ENCODE peak calls at places on chromosomes 2 and 18, in nine cellular contexts. O is CD8-positive, alpha-beta T cell; C is fibroblast of mammary gland; M is BJ; X is astrocyte of the cerebellum; N is fibroblast of lung; K is AG04450; I is fibroblast of the aortic adventitia; T is astrocyte of the spinal cord. F is an unnamed sample.

GRCh38 chr18:62938451-62938850 is 223.1 kb downstream of the PHLPP1 start:
- DNase-seq in T (no peak), I (no peak), K (no peak), X (no peak), C (no peak), O (no peak), N (no peak), M (no peak), F (no peak)

GRCh38 chr2:157173740-157174184 is 83.7 kb upstream of the GALNT5 start:
- DNase-seq in T (peak; percentile 98), O (no peak), K (peak; percentile 98), X (peak; percentile 99), N (peak; percentile 100), M (peak; percentile 97), I (peak; percentile 100), C (peak; percentile 100), F (peak; percentile 99)

GRCh38 chr2:34899079-34899478 is 1300.0 kb upstream of the FAM98A start:
- DNase-seq in K (no peak), I (no peak), O (no peak), N (no peak), M (no peak), T (no peak), C (no peak), X (no peak), F (no peak)

GRCh38 chr2:11157731-11158130 is 2.5 kb downstream of the SLC66A3 start:
- DNase-seq in I (no peak), C (no peak), T (no peak), M (no peak), K (no peak), O (no peak), X (no peak), N (no peak), F (no peak)

GRCh38 chr18:2571200-2572143 is at the start of the genes METTL4 and NDC80:
- DNase-seq in T (peak; percentile 94), N (peak; percentile 87), X (peak; percentile 66), K (peak; percentile 71), C (peak; percentile 85), O (peak; percentile 73), I (peak; percentile 90), M (peak; percentile 50), F (peak; percentile 36)

GRCh38 chr18:1017679-1018078 is 113.0 kb downstream of the ADCYAP1 start:
- DNase-seq in K (no peak), O (no peak), C (no peak), I (no peak), M (no peak), N (no peak), X (no peak), T (no peak), F (no peak)

GRCh38 chr2:69601179-69601612 is 42.3 kb downstream of the AAK1 start:
- DNase-seq in O (no peak), M (peak; percentile 44), X (no peak), C (peak; percentile 79), T (peak; percentile 71), K (peak; percentile 74), I (peak; percentile 96), N (peak; percentile 96), F (peak; percentile 69)

GRCh38 chr18:47345996-47346395 is 94.5 kb upstream of the SKOR2 start:
- DNase-seq in T (no peak), I (no peak), C (no peak), K (no peak), N (no peak), M (no peak), X (no peak), O (no peak), F (no peak)

GRCh38 chr2:203648273-203648672 is 58.2 kb upstream of the CD28 start:
- DNase-seq in T (no peak), M (no peak), N (no peak), I (peak; percentile 62), K (no peak), O (no peak), X (no peak), C (no peak), F (no peak)

GRCh38 chr2:102910724-102911123 is 148.9 kb downstream of the TMEM182 start:
- DNase-seq in M (no peak), N (no peak), X (no peak), I (no peak), K (no peak), C (no peak), O (no peak), T (no peak), F (no peak)

GRCh38 chr2:54336136-54336976 is 80.3 kb upstream of the TSPYL6 start:
- DNase-seq in I (peak; percentile 87), T (peak; percentile 26), X (no peak), O (no peak), N (peak; percentile 89), K (peak; percentile 66), C (peak; percentile 76), M (peak; percentile 96), F (peak; percentile 85)

GRCh38 chr2:16665746-16666452 is at the start of gene CYRIA:
- DNase-seq in O (peak; percentile 33), C (no peak), T (peak; percentile 35), X (no peak), M (no peak), N (peak; percentile 36), I (no peak), K (no peak), F (no peak)

GRCh38 chr18:79962835-79963657 is 1.4 kb upstream of the HSBP1L1 start:
- DNase-seq in M (no peak), K (no peak), O (no peak), C (no peak), X (no peak), I (no peak), N (peak; percentile 23), T (no peak), F (no peak)

GRCh38 chr2:63780483-63781155 is 61.1 kb upstream of the UGP2 start:
- DNase-seq in T (no peak), X (no peak), C (no peak), M (no peak), I (no peak), O (no peak), K (no peak), N (peak; percentile 22), F (no peak)

GRCh38 chr2:112335600-112335999 is 60.2 kb downstream of the ZC3H6 start:
- DNase-seq in X (no peak), K (no peak), C (no peak), O (no peak), T (no peak), M (no peak), N (no peak), I (no peak), F (no peak)

GRCh38 chr18:62606106-62606505 is 83.3 kb downstream of the ZCCHC2 start:
- DNase-seq in T (peak; percentile 13), I (no peak), M (no peak), K (no peak), X (no peak), N (peak; percentile 11), O (no peak), C (peak; percentile 21), F (no peak)

GRCh38 chr2:178674122-178674521 is 133.1 kb downstream of the TTN start:
- DNase-seq in K (no peak), C (no peak), X (no peak), I (no peak), N (no peak), T (no peak), O (no peak), M (no peak), F (no peak)
- TF ChIP-seq CTCF in K (no peak), C (peak; percentile 24), X (peak; percentile 19), I (no peak), N (no peak), T (no peak), O (no peak), M (peak; percentile 4), F (no peak)

DNA sequence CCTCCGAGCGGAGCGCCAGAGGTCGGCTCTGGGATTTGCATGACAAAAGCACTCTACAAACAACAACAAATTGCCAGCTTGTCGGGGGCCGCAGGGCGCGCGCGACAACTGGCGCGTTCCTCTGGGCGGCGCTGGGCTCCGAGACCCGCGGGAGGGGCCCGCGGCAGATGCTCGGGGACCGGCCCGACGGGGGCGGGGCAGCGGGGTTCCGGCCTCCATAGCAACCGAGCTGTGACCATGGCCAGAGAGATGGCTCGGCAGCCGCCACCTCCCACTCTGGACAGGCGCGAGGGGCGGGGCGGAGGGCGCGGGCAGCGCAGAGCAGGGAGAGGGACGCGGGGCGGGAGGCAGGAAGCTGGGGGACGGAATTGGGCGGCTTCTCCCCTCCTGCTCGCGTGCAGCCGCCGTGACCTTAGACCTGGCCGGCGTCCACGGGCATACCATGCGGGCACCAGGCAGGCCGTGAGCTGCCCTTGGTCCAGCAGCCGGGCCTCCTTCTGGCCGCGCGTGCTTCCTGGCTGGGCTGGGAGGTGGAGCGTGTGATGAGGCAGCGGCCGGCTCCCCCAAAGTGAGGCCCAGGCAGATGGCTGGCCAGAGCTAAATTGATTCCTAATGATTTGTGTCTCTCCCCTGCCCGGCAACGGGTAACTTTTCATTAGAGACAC is 171.5 kb downstream of the CELF4 start:
- DNase-seq in M (peak; percentile 72), X (no peak), T (peak; percentile 29), K (peak; percentile 59), I (peak; percentile 69), N (peak; percentile 65), C (peak; percentile 46), O (no peak), F (peak; percentile 10)
- H3K4me3 ChIP-seq in M (peak overlapping the region; percentile 31), X (peak overlapping the region; percentile 45), T (peak overlapping the region; percentile 30), K (peak overlapping the region; percentile 56), I (peak overlapping the region; percentile 57), N (peak overlapping the region; percentile 51), C (peak overlapping the region; percentile 17), O (no peak overlapping the region), F (peak overlapping the region; percentile 49)

DNA sequence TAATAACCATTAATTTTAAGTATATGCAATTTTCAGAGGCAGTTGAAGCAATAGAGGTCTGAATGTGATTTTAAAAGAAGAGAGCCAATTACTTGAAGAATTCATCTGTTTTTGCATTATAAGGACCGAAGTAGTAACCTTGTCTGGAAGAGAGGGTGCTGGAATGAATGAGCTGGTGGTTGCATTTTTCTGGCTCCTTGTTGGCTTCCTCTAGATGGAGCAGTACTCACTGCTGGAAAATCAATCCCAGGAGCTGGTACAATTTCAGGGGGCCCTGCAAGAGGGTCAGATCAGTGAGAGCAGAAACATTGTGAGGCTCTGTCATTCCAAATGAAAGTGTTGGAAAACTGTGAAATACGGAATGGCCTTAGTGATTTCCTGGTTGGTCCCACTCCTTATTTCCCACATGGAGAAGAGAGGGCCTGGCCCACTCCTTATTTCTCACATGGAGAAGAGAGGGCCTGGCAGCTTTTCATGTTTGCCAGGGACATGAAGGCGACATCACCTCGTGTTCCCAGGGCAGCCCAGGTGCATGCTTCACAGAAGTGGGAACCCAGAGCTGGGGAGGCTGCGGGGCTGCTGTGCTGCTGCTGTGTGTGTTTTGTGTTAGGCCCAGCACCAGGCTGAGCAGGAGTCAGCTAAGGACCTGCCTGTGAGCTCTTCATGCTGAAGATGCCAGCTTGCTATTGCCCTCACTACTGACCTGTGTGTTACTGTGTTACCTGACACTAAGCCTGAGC is 197.4 kb downstream of the SNTG2 start:
- DNase-seq in I (no peak), M (no peak), N (no peak), K (no peak), O (no peak), T (no peak), C (no peak), X (no peak), F (no peak)
- TF ChIP-seq CTCF in I (no peak), M (no peak), N (no peak), K (no peak), O (no peak), T (no peak), C (no peak), X (no peak), F (no peak)

DNA sequence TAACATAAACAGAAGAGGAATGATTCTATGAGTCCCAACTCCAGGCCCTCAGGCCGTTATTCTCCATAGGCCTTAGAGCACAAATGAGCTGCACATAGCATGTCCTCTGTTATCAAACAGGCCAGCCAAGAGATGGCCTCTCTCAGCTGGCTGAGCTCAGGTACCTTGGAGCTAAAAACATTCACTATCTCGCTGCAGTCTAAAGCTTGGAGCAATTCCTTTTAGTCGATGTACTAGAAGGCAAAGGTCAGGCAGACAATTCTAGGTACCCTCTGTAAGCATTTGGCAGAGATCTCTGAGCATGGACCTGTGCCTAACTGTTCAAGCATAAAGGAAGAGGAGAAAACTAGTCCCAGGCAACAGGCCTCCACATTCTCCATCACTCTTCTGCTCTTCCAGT is 38.0 kb upstream of the ATL2 start:
- DNase-seq in T (no peak), M (no peak), K (no peak), O (no peak), I (no peak), X (no peak), N (no peak), C (no peak), F (no peak)
- H3K4me3 ChIP-seq in T (no peak overlapping the region), M (no peak overlapping the region), K (no peak overlapping the region), O (no peak overlapping the region), I (no peak overlapping the region), X (no peak overlapping the region), N (no peak overlapping the region), C (no peak overlapping the region), F (no peak overlapping the region)

F was measured in AG04449.